ENCODE peak calls at places on chromosomes 7 and 10, in five cellular contexts. J is transverse colon, C is H7, L is GM12864, W is WERI-Rb-1. A is an unnamed sample.

GRCh38 chr7:64870656-64871055 is 32.4 kb upstream of the ZNF273 start:
- DNase-seq in L (no peak), J (no peak), W (no peak), C (peak; percentile 8), A (no peak)

GRCh38 chr7:22016547-22016946 is 70.8 kb upstream of the CDCA7L start:
- DNase-seq in J (no peak), C (no peak), W (peak; percentile 87), L (no peak), A (no peak)

GRCh38 chr7:41130021-41130420 is 572.9 kb downstream of the INHBA start:
- DNase-seq in W (no peak), L (no peak), J (no peak), C (no peak), A (no peak)

GRCh38 chr10:127527320-127527719 is 21.8 kb upstream of the NPS start:
- DNase-seq in W (no peak), L (no peak), J (no peak), C (no peak), A (no peak)

GRCh38 chr7:91420606-91421390 is 156.6 kb downstream of the FZD1 start:
- DNase-seq in J (no peak), C (no peak), L (no peak), W (peak; percentile 73), A (no peak)

GRCh38 chr7:28575241-28575643 is 162.9 kb downstream of the CREB5 start:
- DNase-seq in J (no peak), C (no peak), L (no peak), W (no peak), A (peak; percentile 5)

GRCh38 chr7:132034748-132035416 is 478.5 kb upstream of the PODXL start:
- DNase-seq in J (no peak), L (no peak), W (no peak), C (no peak), A (no peak)

GRCh38 chr7:112211348-112211907 is 4.9 kb downstream of the ZNF277 start:
- DNase-seq in C (no peak), J (no peak), L (no peak), W (no peak), A (peak; percentile 73)

GRCh38 chr10:97015199-97015693 is 170.5 kb downstream of the SLIT1 start:
- DNase-seq in L (no peak), J (no peak), C (no peak), W (no peak), A (no peak)

GRCh38 chr7:122133477-122133876 is 10.6 kb downstream of the AASS start:
- DNase-seq in W (no peak), L (no peak), J (no peak), C (no peak), A (no peak)

GRCh38 chr7:122136639-122137253 is 7.3 kb downstream of the AASS start:
- DNase-seq in J (no peak), L (no peak), W (no peak), C (peak; percentile 26), A (peak; percentile 50)

GRCh38 chr7:122137291-122138077 is 6.6 kb downstream of the AASS start:
- DNase-seq in W (no peak), L (no peak), J (no peak), C (no peak), A (peak; percentile 25)

GRCh38 chr7:122135275-122135674 is 8.8 kb downstream of the AASS start:
- DNase-seq in C (no peak), J (no peak), L (no peak), W (no peak), A (no peak)

DNA sequence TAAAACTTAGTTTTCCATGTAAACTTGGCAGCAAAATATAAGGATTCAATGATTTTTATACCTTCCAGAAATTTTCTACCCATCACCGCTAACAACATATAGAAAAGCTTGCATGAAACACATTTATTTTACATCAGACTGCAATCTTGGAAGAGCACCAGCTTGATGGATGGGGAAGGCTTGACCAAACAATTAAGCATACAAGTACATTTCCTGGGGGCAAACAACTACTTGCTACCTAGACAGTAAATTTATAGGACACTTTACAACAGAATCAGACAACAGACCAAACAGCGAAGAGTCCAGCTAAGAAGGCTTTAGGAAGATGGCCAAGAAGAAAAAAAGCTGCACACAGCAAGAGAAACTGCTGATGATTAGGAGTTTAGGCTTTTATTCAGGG is 8.0 kb downstream of the AASS start:
- DNase-seq in L (no peak), J (no peak), W (no peak), C (no peak), A (peak; percentile 15)
- H3K4me3 ChIP-seq in L (no peak overlapping the region), J (no peak overlapping the region), W (no peak overlapping the region), C (no peak overlapping the region), A (no peak overlapping the region)

DNA sequence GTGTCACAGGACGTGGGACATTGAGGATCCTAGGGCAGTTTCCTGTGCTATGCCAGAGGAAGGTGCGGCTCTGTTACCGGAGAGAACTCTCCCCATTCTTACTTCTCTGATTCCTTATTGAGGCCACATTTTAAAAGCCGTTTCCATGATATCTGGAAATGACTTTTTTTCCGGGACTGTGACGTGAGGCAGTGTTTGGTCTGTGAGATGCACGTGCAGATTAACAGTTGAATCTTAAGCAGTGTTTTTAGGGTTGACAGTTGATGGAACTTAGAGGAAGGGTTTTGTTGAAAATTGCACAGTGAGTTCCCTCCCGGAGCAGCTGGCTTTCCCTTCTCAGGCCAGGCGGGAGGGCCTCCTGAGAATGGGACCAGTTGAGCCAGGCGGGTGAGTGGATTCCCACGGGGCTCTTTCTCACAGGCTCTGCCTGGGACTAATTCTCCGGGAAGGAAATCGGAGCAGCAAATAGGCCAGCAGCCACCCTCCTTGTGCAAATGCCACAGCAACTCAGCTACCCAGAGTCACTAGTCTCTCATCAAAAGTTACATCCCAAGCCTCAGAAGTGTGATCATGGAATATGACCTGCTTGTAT is 125.3 kb downstream of the TACC2 start:
- DNase-seq in L (no peak), C (peak; percentile 45), W (no peak), J (peak; percentile 23), A (peak; percentile 42)
- H3K4me3 ChIP-seq in L (no peak overlapping the region), C (peak overlapping the region; percentile 75), W (no peak overlapping the region), J (peak overlapping the region; percentile 60), A (peak overlapping the region; percentile 81)

GRCh38 chr7:158829021-158829341 is 328 bp downstream of the ESYT2 start:
- DNase-seq in L (no peak), W (peak; percentile 68), C (no peak), J (no peak), A (peak; percentile 83)
- H3K4me3 ChIP-seq in L (peak overlapping the region; percentile 94), W (peak overlapping the region; percentile 90), C (peak overlapping the region; percentile 96), J (peak overlapping the region; percentile 83), A (peak overlapping the region; percentile 83)

DNA sequence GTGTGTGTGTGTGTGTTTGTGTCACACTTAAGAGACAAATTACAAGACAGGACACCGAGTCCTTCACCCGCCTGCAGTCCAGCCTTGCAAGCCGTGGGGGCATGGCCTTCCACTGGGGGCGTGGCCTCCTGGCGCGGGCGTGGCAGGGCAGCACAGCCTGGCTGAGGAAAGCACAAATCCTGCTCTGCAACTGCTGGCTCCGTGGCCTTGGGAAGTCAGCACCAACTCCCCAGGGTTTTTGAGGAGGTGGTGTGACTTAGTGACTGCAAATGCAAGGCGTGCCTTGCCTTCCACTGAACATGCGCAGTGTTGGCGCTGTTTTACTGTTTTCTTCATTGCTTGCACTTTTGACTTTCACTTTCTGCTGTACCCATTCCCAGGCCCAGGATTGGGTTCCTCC is 12.9 kb upstream of the BMS1 start:
- DNase-seq in C (peak; percentile 50), J (peak; percentile 67), L (no peak), W (peak; percentile 38), A (no peak)
- H3K4me3 ChIP-seq in C (no peak overlapping the region), J (peak overlapping the region; percentile 33), L (no peak overlapping the region), W (no peak overlapping the region), A (no peak overlapping the region)

GRCh38 chr10:132786279-132786528 is 257 bp upstream of the NKX6-2 start:
- DNase-seq in L (no peak), C (no peak), J (no peak), W (no peak), A (no peak)
- H3K4me3 ChIP-seq in L (no peak overlapping the region), C (no peak overlapping the region), J (peak overlapping the region; percentile 36), W (peak overlapping the region; percentile 36), A (no peak overlapping the region)

A was measured in cardiac fibroblast.